ENCODE peak calls at places on chromosomes 13 and 19, in five cellular contexts. One of them, this sample, is unnamed. For H3K4me1, the result is how much of the 10 kb centered on the place peaks cover.

GRCh38 chr19:44875666-44876418 is 15.2 kb upstream of the TOMM40 start:
- DNase-seq in cardiac muscle cell: peak
- DNase-seq in gastrocnemius medialis: no peak
- DNase-seq in colonic mucosa: peak
- DNase-seq in aorta: no peak
- DNase-seq in this sample: no peak

GRCh38 chr19:36528921-36529518 is 949 bp upstream of the ZNF260 start:
- DNase-seq in cardiac muscle cell: no peak
- DNase-seq in gastrocnemius medialis: no peak
- DNase-seq in colonic mucosa: no peak
- DNase-seq in aorta: no peak
- DNase-seq in this sample: peak

GRCh38 chr13:34462843-34463242 is 479.2 kb upstream of the NBEA start:
- DNase-seq in cardiac muscle cell: peak
- DNase-seq in gastrocnemius medialis: no peak
- DNase-seq in colonic mucosa: no peak
- DNase-seq in aorta: no peak
- DNase-seq in this sample: no peak

GRCh38 chr13:48542138-48542537 is 9.3 kb upstream of the RCBTB2 start:
- DNase-seq in cardiac muscle cell: no peak
- DNase-seq in gastrocnemius medialis: no peak
- DNase-seq in colonic mucosa: no peak
- DNase-seq in aorta: no peak
- DNase-seq in this sample: no peak

GRCh38 chr19:3975637-3976087 is 4.8 kb upstream of the DAPK3 start:
- DNase-seq in cardiac muscle cell: no peak
- DNase-seq in gastrocnemius medialis: peak
- DNase-seq in colonic mucosa: no peak
- DNase-seq in aorta: no peak
- DNase-seq in this sample: no peak

GRCh38 chr13:43159007-43159406 is 135.6 kb downstream of the DNAJC15 start:
- DNase-seq in cardiac muscle cell: peak
- DNase-seq in gastrocnemius medialis: no peak
- DNase-seq in colonic mucosa: no peak
- DNase-seq in aorta: no peak
- DNase-seq in this sample: peak

GRCh38 chr19:47427241-47428176 is 8.2 kb upstream of the MEIS3 start:
- DNase-seq in cardiac muscle cell: peak
- DNase-seq in gastrocnemius medialis: peak
- DNase-seq in colonic mucosa: peak
- DNase-seq in aorta: no peak
- DNase-seq in this sample: peak

GRCh38 chr19:48553676-48554384 is 1.9 kb downstream of the SULT2B1 start:
- DNase-seq in cardiac muscle cell: peak
- DNase-seq in gastrocnemius medialis: no peak
- DNase-seq in colonic mucosa: peak
- DNase-seq in aorta: no peak
- DNase-seq in this sample: peak

GRCh38 chr13:76693086-76693485 is 193.1 kb downstream of the KCTD12 start:
- DNase-seq in cardiac muscle cell: no peak
- DNase-seq in gastrocnemius medialis: no peak
- DNase-seq in colonic mucosa: no peak
- DNase-seq in aorta: no peak
- DNase-seq in this sample: no peak

GRCh38 chr13:113532156-113532806 is 41.8 kb upstream of the DCUN1D2 start:
- DNase-seq in cardiac muscle cell: peak
- DNase-seq in gastrocnemius medialis: no peak
- DNase-seq in colonic mucosa: no peak
- DNase-seq in aorta: peak
- DNase-seq in this sample: peak

GRCh38 chr13:75383064-75383715 is 98.8 kb downstream of the TBC1D4 start:
- DNase-seq in cardiac muscle cell: no peak
- DNase-seq in gastrocnemius medialis: no peak
- DNase-seq in colonic mucosa: no peak
- DNase-seq in aorta: no peak
- DNase-seq in this sample: no peak

GRCh38 chr13:19852766-19853165 is 10.7 kb downstream of the ZMYM5 start:
- DNase-seq in cardiac muscle cell: no peak
- DNase-seq in gastrocnemius medialis: no peak
- DNase-seq in colonic mucosa: no peak
- DNase-seq in aorta: no peak
- DNase-seq in this sample: no peak

GRCh38 chr19:50710094-50710493 is 9.5 kb downstream of the SHANK1 start:
- DNase-seq in cardiac muscle cell: peak
- DNase-seq in gastrocnemius medialis: no peak
- DNase-seq in colonic mucosa: no peak
- DNase-seq in aorta: no peak
- DNase-seq in this sample: no peak

GRCh38 chr13:114071991-114072390 is 60.4 kb downstream of the RASA3 start:
- DNase-seq in cardiac muscle cell: no peak
- DNase-seq in gastrocnemius medialis: peak
- DNase-seq in colonic mucosa: no peak
- DNase-seq in aorta: peak
- DNase-seq in this sample: no peak

GRCh38 chr19:38684078-38684861 is 36.8 kb downstream of the ACTN4 start:
- DNase-seq in cardiac muscle cell: peak
- DNase-seq in gastrocnemius medialis: peak
- DNase-seq in colonic mucosa: peak
- DNase-seq in aorta: peak
- DNase-seq in this sample: peak

GRCh38 chr13:31001647-31002046 is 69.2 kb downstream of the TEX26 start:
- DNase-seq in cardiac muscle cell: no peak
- DNase-seq in gastrocnemius medialis: no peak
- DNase-seq in colonic mucosa: no peak
- DNase-seq in aorta: no peak
- DNase-seq in this sample: peak

GRCh38 chr13:70255406-70255991 is 147.2 kb upstream of the KLHL1 start:
- DNase-seq in cardiac muscle cell: no peak
- DNase-seq in gastrocnemius medialis: no peak
- DNase-seq in colonic mucosa: no peak
- DNase-seq in aorta: peak
- DNase-seq in this sample: no peak

GRCh38 chr13:36665630-36666029 is 8.2 kb upstream of the SERTM1 start:
- DNase-seq in cardiac muscle cell: no peak
- DNase-seq in gastrocnemius medialis: no peak
- DNase-seq in colonic mucosa: no peak
- DNase-seq in aorta: no peak
- DNase-seq in this sample: no peak

GRCh38 chr13:75407473-75407872 is 74.5 kb downstream of the TBC1D4 start:
- DNase-seq in cardiac muscle cell: no peak
- DNase-seq in gastrocnemius medialis: no peak
- DNase-seq in colonic mucosa: no peak
- DNase-seq in aorta: no peak
- DNase-seq in this sample: no peak

GRCh38 chr13:28820099-28821051 is at the start of gene MTUS2:
- DNase-seq in cardiac muscle cell: no peak
- DNase-seq in gastrocnemius medialis: no peak
- DNase-seq in colonic mucosa: no peak
- DNase-seq in aorta: no peak
- DNase-seq in this sample: peak

GRCh38 chr13:48155850-48156249 is 60.9 kb upstream of the MED4 start:
- DNase-seq in cardiac muscle cell: peak
- DNase-seq in gastrocnemius medialis: no peak
- DNase-seq in colonic mucosa: no peak
- DNase-seq in aorta: no peak
- DNase-seq in this sample: no peak

GRCh38 chr13:91166714-91167511 is 180.6 kb upstream of the MIR17HG start:
- DNase-seq in cardiac muscle cell: no peak
- DNase-seq in gastrocnemius medialis: no peak
- DNase-seq in colonic mucosa: no peak
- DNase-seq in aorta: no peak
- DNase-seq in this sample: no peak

GRCh38 chr19:39686739-39687138 is 17.5 kb upstream of the LGALS14 start:
- DNase-seq in cardiac muscle cell: no peak
- DNase-seq in gastrocnemius medialis: no peak
- DNase-seq in colonic mucosa: no peak
- DNase-seq in aorta: no peak
- DNase-seq in this sample: no peak

GRCh38 chr13:51612867-51613266 is 28.6 kb downstream of the WDFY2 start:
- DNase-seq in cardiac muscle cell: no peak
- DNase-seq in gastrocnemius medialis: no peak
- DNase-seq in colonic mucosa: no peak
- DNase-seq in aorta: no peak
- DNase-seq in this sample: no peak

GRCh38 chr13:51613535-51613934 is 29.3 kb downstream of the WDFY2 start:
- DNase-seq in cardiac muscle cell: no peak
- DNase-seq in gastrocnemius medialis: no peak
- DNase-seq in colonic mucosa: no peak
- DNase-seq in aorta: no peak
- DNase-seq in this sample: peak

GRCh38 chr13:51618626-51619025 is 34.4 kb downstream of the WDFY2 start:
- DNase-seq in cardiac muscle cell: peak
- DNase-seq in gastrocnemius medialis: no peak
- DNase-seq in colonic mucosa: no peak
- DNase-seq in aorta: no peak
- DNase-seq in this sample: no peak

GRCh38 chr13:51619614-51620013 is 35.4 kb downstream of the WDFY2 start:
- DNase-seq in cardiac muscle cell: peak
- DNase-seq in gastrocnemius medialis: no peak
- DNase-seq in colonic mucosa: no peak
- DNase-seq in aorta: no peak
- DNase-seq in this sample: no peak

DNA sequence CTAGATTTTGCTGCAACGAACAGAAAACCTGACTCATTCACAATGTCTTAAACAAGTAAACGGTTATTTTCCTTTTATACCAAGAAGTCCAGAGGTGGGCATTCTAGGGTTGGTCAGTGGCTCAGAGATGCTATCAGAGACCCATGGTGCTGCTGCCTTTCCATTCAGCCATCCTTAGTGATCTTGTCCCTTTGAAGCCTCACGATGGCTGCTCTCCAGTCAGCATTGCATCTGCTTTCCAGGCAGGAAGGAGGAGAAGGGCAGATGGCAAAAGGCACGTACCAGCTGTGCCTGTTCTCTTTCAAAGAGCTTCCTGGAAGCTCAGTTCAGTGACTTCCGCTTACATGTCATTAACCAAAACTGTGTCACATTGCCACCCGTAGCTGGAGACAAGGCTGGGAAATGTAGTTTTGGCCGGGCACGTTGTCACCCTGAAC is 30.1 kb downstream of the WDFY2 start:
- DNase-seq in cardiac muscle cell: no peak
- DNase-seq in gastrocnemius medialis: peak
- DNase-seq in colonic mucosa: no peak
- DNase-seq in aorta: no peak
- DNase-seq in this sample: peak
- H3K4me1 ChIP-seq in cardiac muscle cell: under half
- H3K4me1 ChIP-seq in gastrocnemius medialis: under half
- H3K4me1 ChIP-seq in colonic mucosa: under half
- H3K4me1 ChIP-seq in aorta: under half
- H3K4me1 ChIP-seq in this sample: under half

GRCh38 chr19:14553042-14553938 is 18.6 kb downstream of the NDUFB7 start:
- DNase-seq in cardiac muscle cell: no peak
- DNase-seq in gastrocnemius medialis: peak
- DNase-seq in colonic mucosa: no peak
- DNase-seq in aorta: no peak
- DNase-seq in this sample: no peak
- H3K4me1 ChIP-seq in cardiac muscle cell: under half
- H3K4me1 ChIP-seq in gastrocnemius medialis: half or more
- H3K4me1 ChIP-seq in colonic mucosa: under half
- H3K4me1 ChIP-seq in aorta: under half
- H3K4me1 ChIP-seq in this sample: under half

DNA sequence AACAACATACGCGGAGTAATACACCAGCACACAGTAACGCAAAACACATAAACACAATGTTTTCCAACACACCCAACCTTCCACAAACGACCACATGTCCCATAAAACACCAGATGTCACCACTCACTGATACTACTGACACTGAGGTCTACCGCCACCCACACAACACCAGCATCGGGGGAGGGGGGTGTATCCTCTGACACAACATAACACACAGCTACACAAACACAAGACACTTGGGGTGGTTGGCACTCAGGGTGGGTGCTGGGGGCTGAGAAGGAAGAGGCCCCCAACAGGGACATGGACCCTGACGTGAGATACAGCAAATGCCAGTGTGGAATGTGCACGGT is 1.5 kb upstream of the KCNN4 start:
- DNase-seq in cardiac muscle cell: no peak
- DNase-seq in gastrocnemius medialis: no peak
- DNase-seq in colonic mucosa: no peak
- DNase-seq in aorta: no peak
- DNase-seq in this sample: no peak
- H3K4me1 ChIP-seq in cardiac muscle cell: under half
- H3K4me1 ChIP-seq in gastrocnemius medialis: under half
- H3K4me1 ChIP-seq in colonic mucosa: under half
- H3K4me1 ChIP-seq in aorta: under half
- H3K4me1 ChIP-seq in this sample: under half

GRCh38 chr19:8390617-8390981 is 439 bp downstream of the RAB11B start:
- DNase-seq in cardiac muscle cell: peak
- DNase-seq in gastrocnemius medialis: peak
- DNase-seq in colonic mucosa: peak
- DNase-seq in aorta: peak
- DNase-seq in this sample: peak

GRCh38 chr19:8388612-8388958 is 1.6 kb upstream of the RAB11B start:
- DNase-seq in cardiac muscle cell: no peak
- DNase-seq in gastrocnemius medialis: no peak
- DNase-seq in colonic mucosa: no peak
- DNase-seq in aorta: no peak
- DNase-seq in this sample: no peak

GRCh38 chr19:8386990-8387389 is 3.2 kb upstream of the RAB11B start:
- DNase-seq in cardiac muscle cell: no peak
- DNase-seq in gastrocnemius medialis: no peak
- DNase-seq in colonic mucosa: no peak
- DNase-seq in aorta: no peak
- DNase-seq in this sample: no peak

GRCh38 chr19:8389891-8390616 is at the start of gene RAB11B:
- DNase-seq in cardiac muscle cell: peak
- DNase-seq in gastrocnemius medialis: peak
- DNase-seq in colonic mucosa: peak
- DNase-seq in aorta: peak
- DNase-seq in this sample: peak

DNA sequence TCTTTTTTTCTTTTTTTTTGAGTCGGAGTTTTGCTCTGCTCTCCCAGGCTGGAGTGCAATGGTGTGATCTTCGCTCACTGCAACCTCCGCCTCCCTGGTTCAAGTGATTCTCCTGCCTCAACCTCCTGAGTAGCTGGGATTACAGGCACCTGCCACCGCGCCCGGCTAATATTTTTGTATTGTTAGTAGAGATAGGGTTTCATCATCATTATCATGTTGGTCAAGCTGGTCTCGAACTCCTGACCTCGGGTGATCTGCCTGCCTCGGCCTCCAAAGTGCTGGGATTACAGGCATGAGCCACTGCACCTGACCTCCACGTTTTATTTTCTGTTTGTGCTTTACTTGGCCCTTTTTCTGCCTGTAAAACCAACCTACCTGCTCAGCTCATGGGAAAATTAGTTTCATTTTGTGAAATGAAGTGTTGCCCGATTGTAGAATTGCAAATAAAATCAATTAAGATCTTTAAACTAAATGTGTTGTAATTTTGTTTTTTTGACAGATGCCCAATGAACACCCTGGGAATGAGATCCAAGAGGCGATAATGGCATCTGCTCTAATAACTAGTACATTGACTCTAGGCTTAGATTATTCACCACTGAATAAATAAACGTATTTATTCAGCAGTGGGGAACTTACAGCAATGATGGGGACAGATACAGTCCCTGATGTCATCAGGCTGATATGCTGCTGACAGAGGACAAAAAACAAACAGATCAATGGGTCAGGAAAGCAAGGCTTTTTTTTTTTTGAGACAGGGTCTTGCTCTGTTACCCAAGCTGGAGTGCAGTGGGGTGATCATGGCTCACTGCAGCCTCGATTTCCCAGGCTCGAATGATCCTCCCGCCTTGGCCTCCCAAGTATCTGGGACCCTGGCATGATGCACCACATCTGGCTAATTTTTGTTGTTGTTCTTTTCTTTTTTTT is 2.2 kb upstream of the RAB11B start:
- DNase-seq in cardiac muscle cell: no peak
- DNase-seq in gastrocnemius medialis: no peak
- DNase-seq in colonic mucosa: no peak
- DNase-seq in aorta: no peak
- DNase-seq in this sample: no peak
- H3K4me1 ChIP-seq in cardiac muscle cell: under half
- H3K4me1 ChIP-seq in gastrocnemius medialis: under half
- H3K4me1 ChIP-seq in colonic mucosa: under half
- H3K4me1 ChIP-seq in aorta: under half
- H3K4me1 ChIP-seq in this sample: under half

This sample was measured in mesendoderm.